ENCODE peak calls at places on chromosomes 2 and 18, in six cellular contexts. A is HS-27A; X is tibial nerve; C is effector CD4-positive, alpha-beta T cell; S is effector memory CD8-positive, alpha-beta T cell; R is GM13977. B is an unnamed sample.
A peak's percentile ranks its signal among the peaks of the same experiment; 100 is the strongest.

GRCh38 chr2:29033656-29034055 is 40.7 kb downstream of the PCARE start:
- DNase-seq in A (no peak), X (no peak), C (no peak), S (no peak), R (no peak), B (no peak)

GRCh38 chr2:71932780-71933466 is 214.7 kb downstream of the CYP26B1 start:
- DNase-seq in A (no peak), X (no peak), C (no peak), S (no peak), R (peak; percentile 5), B (no peak)

GRCh38 chr2:207765960-207766582 is 3.6 kb downstream of the FZD5 start:
- DNase-seq in A (no peak), X (no peak), C (no peak), S (no peak), R (no peak), B (no peak)

GRCh38 chr2:16554184-16554583 is 111.5 kb downstream of the CYRIA start:
- DNase-seq in A (no peak), X (no peak), C (no peak), S (no peak), R (no peak), B (no peak)

GRCh38 chr2:62654423-62654791 is 51.1 kb upstream of the EHBP1 start:
- DNase-seq in A (peak; percentile 61), X (no peak), C (no peak), S (no peak), R (no peak), B (no peak)

GRCh38 chr18:48851563-48851962 is 99.2 kb downstream of the SMAD7 start:
- DNase-seq in A (no peak), X (no peak), C (no peak), S (no peak), R (no peak), B (no peak)

GRCh38 chr2:109242654-109243331 is 113.8 kb downstream of the SH3RF3 start:
- DNase-seq in A (peak; percentile 94), X (no peak), C (no peak), S (no peak), R (no peak), B (no peak)

GRCh38 chr2:222433381-222434173 is 9.2 kb downstream of the SGPP2 start:
- DNase-seq in A (no peak), X (no peak), C (no peak), S (no peak), R (no peak), B (no peak)

GRCh38 chr2:43311276-43311675 is 84.9 kb upstream of the ZFP36L2 start:
- DNase-seq in A (no peak), X (no peak), C (no peak), S (no peak), R (no peak), B (no peak)

GRCh38 chr2:130370490-130370889 is 14.6 kb downstream of the PTPN18 start:
- DNase-seq in A (no peak), X (no peak), C (no peak), S (peak; percentile 44), R (peak; percentile 48), B (peak; percentile 37)

GRCh38 chr2:44906972-44907371 is 34.5 kb upstream of the SIX3 start:
- DNase-seq in A (no peak), X (no peak), C (no peak), S (no peak), R (no peak), B (no peak)

GRCh38 chr2:126749537-126749936 is 93.6 kb downstream of the GYPC start:
- DNase-seq in A (no peak), X (no peak), C (no peak), S (no peak), R (no peak), B (no peak)

GRCh38 chr18:46856975-46857374 is 60.3 kb downstream of the PIAS2 start:
- DNase-seq in A (no peak), X (no peak), C (no peak), S (no peak), R (peak; percentile 18), B (no peak)

GRCh38 chr2:14647714-14648113 is 15.2 kb downstream of the LRATD1 start:
- DNase-seq in A (no peak), X (no peak), C (no peak), S (no peak), R (no peak), B (no peak)

GRCh38 chr2:9356336-9356735 is 67.0 kb downstream of the ITGB1BP1 start:
- DNase-seq in A (no peak), X (no peak), C (no peak), S (no peak), R (no peak), B (no peak)

GRCh38 chr2:176126929-176127768 is 2.4 kb upstream of the HOXD8 start:
- DNase-seq in A (no peak), X (peak; percentile 71), C (peak; percentile 68), S (peak; percentile 72), R (peak; percentile 76), B (peak; percentile 48)

GRCh38 chr2:234450431-234451095 is 46.3 kb downstream of the ARL4C start:
- DNase-seq in A (no peak), X (no peak), C (no peak), S (no peak), R (no peak), B (no peak)

GRCh38 chr2:54568876-54569298 is 112.8 kb downstream of the SPTBN1 start:
- DNase-seq in A (no peak), X (no peak), C (no peak), S (no peak), R (peak; percentile 17), B (no peak)

GRCh38 chr2:135485441-135485840 is 45.6 kb downstream of the ZRANB3 start:
- DNase-seq in A (no peak), X (no peak), C (no peak), S (no peak), R (no peak), B (no peak)

GRCh38 chr2:17615728-17616351 is 75.3 kb downstream of the VSNL1 start:
- DNase-seq in A (no peak), X (no peak), C (no peak), S (no peak), R (no peak), B (no peak)

GRCh38 chr2:48045613-48046012 is 139.3 kb upstream of the FBXO11 start:
- DNase-seq in A (no peak), X (no peak), C (no peak), S (no peak), R (peak; percentile 12), B (no peak)

GRCh38 chr2:240508832-240509545 is 48.8 kb downstream of the ANKMY1 start:
- DNase-seq in A (no peak), X (no peak), C (no peak), S (no peak), R (no peak), B (no peak)

GRCh38 chr18:58977223-58977622 is 112.5 kb downstream of the ZNF532 start:
- DNase-seq in A (no peak), X (no peak), C (no peak), S (no peak), R (no peak), B (no peak)

GRCh38 chr2:236334122-236334876 is 70.1 kb upstream of the ASB18 start:
- DNase-seq in A (no peak), X (no peak), C (no peak), S (no peak), R (no peak), B (no peak)

GRCh38 chr2:111667542-111668273 is 216.3 kb downstream of the ANAPC1 start:
- DNase-seq in A (peak; percentile 68), X (no peak), C (no peak), S (no peak), R (no peak), B (no peak)

B was measured in effector memory CD4-positive, alpha-beta T cell.